ENCODE peak calls at places on chromosomes 13 and 19, in five cellular contexts. T, R, X, S and L are unnamed samples.
A peak's percentile ranks its signal among the peaks of the same experiment; 100 is the strongest.

GRCh38 chr13:22740264-22740663 is 440.5 kb upstream of the SGCG start:
- DNase-seq in R (no peak), T (peak; percentile 4), X (no peak), S (peak; percentile 25), L (peak; percentile 7)

GRCh38 chr13:50589651-50590054 is 253.8 kb downstream of the DLEU7 start:
- DNase-seq in X (peak; percentile 87), S (no peak), R (no peak), T (peak; percentile 95), L (peak; percentile 68)

GRCh38 chr19:6440905-6441304 is 7.3 kb upstream of the SLC25A41 start:
- DNase-seq in T (no peak), S (no peak), X (no peak), R (no peak), L (no peak)

GRCh38 chr13:105956891-105957290 is 578.6 kb downstream of the EFNB2 start:
- DNase-seq in R (no peak), T (no peak), S (no peak), X (no peak), L (no peak)

GRCh38 chr13:59531571-59532091 is 632.1 kb downstream of the DIAPH3 start:
- DNase-seq in R (no peak), S (peak; percentile 43), T (peak; percentile 45), X (peak; percentile 82), L (peak; percentile 83)

GRCh38 chr13:94112227-94112626 is 367.3 kb downstream of the DCT start:
- DNase-seq in T (peak; percentile 97), X (peak; percentile 97), R (no peak), S (no peak), L (peak; percentile 90)

GRCh38 chr13:32314968-32315254 is 252 bp downstream of the ZAR1L start:
- DNase-seq in R (no peak), T (peak; percentile 72), X (peak; percentile 74), S (no peak), L (peak; percentile 57)

GRCh38 chr13:44668707-44669106 is 92.6 kb upstream of the TSC22D1 start:
- DNase-seq in R (no peak), S (no peak), X (peak; percentile 66), T (peak; percentile 29), L (no peak)

GRCh38 chr13:113584870-113585671 is 518 bp downstream of the TFDP1 start:
- DNase-seq in T (peak; percentile 3), S (no peak), X (no peak), R (no peak), L (peak; percentile 9)

GRCh38 chr13:89577301-89577700 is 1770.2 kb upstream of the MIR17HG start:
- DNase-seq in R (no peak), X (no peak), T (no peak), S (no peak), L (no peak)

GRCh38 chr13:71067164-71067815 is 799.7 kb downstream of the DACH1 start:
- DNase-seq in X (no peak), R (no peak), S (no peak), T (no peak), L (no peak)

GRCh38 chr19:3210347-3211017 is 14.0 kb upstream of the CELF5 start:
- DNase-seq in T (peak; percentile 37), S (peak; percentile 81), R (peak; percentile 68), X (peak; percentile 21), L (peak; percentile 33)

GRCh38 chr13:45373116-45373606 is 32.2 kb upstream of the TPT1 start:
- DNase-seq in R (no peak), X (no peak), S (no peak), T (no peak), L (no peak)

GRCh38 chr13:80862466-80862865 is 521.5 kb upstream of the SPRY2 start:
- DNase-seq in X (no peak), T (no peak), S (no peak), R (peak; percentile 5), L (no peak)

GRCh38 chr19:44796701-44797115 is 12.2 kb upstream of the BCAM start:
- DNase-seq in X (peak; percentile 40), S (no peak), R (no peak), T (no peak), L (peak; percentile 15)

GRCh38 chr19:48490980-48491792 is 20.4 kb downstream of the LMTK3 start:
- DNase-seq in R (no peak), S (peak; percentile 78), T (no peak), X (no peak), L (no peak)

GRCh38 chr13:27374650-27375049 is 49.8 kb upstream of the GTF3A start:
- DNase-seq in R (peak; percentile 62), S (peak; percentile 66), X (peak; percentile 87), T (peak; percentile 90), L (peak; percentile 87)